ENCODE peak calls at places on chromosomes 3 and 15, in four cellular contexts. V, E, C and X are unnamed samples.
A peak's percentile ranks its signal among the peaks of the same experiment; 100 is the strongest.

GRCh38 chr15:77099741-77100463 is 29.0 kb upstream of the TSPAN3 start:
- DNase-seq in E (no peak), C (no peak), V (no peak), X (no peak)

GRCh38 chr3:25547103-25547502 is 117.6 kb downstream of the TOP2B start:
- DNase-seq in V (no peak), E (no peak), C (no peak), X (no peak)

GRCh38 chr3:125591116-125591755 is 4.1 kb downstream of the OSBPL11 start:
- DNase-seq in V (peak; percentile 16), C (no peak), E (no peak), X (no peak)

GRCh38 chr15:74620636-74621545 is 5.3 kb downstream of the CLK3 start:
- DNase-seq in V (peak; percentile 73), C (peak; percentile 83), E (no peak), X (no peak)

GRCh38 chr3:117903226-117903625 is 1131.4 kb downstream of the IGSF11 start:
- DNase-seq in V (no peak), C (no peak), E (no peak), X (no peak)

GRCh38 chr15:57135800-57136199 is 217.4 kb downstream of the TCF12 start:
- DNase-seq in C (no peak), E (no peak), V (no peak), X (no peak)

GRCh38 chr3:171257251-171258179 is 202.7 kb downstream of the TNIK start:
- DNase-seq in V (no peak), C (no peak), E (no peak), X (no peak)

GRCh38 chr3:151795276-151795675 is 18.6 kb upstream of the AADAC start:
- DNase-seq in E (no peak), V (peak; percentile 85), C (peak; percentile 64), X (no peak)

GRCh38 chr15:90291679-90292356 is 26.3 kb downstream of the NGRN start:
- DNase-seq in V (no peak), C (peak; percentile 56), E (no peak), X (no peak)

GRCh38 chr3:154018100-154018696 is 103.0 kb upstream of the ARHGEF26 start:
- DNase-seq in V (peak; percentile 43), E (no peak), C (peak; percentile 15), X (no peak)

GRCh38 chr3:25156526-25157075 is 271.5 kb upstream of the RARB start:
- DNase-seq in E (no peak), V (peak; percentile 80), C (peak; percentile 3), X (no peak)

GRCh38 chr3:184656430-184656990 is 55.4 kb downstream of the MAGEF1 start:
- DNase-seq in V (no peak), C (no peak), E (no peak), X (no peak)

GRCh38 chr3:56923546-56924224 is 121.9 kb upstream of the ARHGEF3 start:
- DNase-seq in E (no peak), C (peak; percentile 38), V (peak; percentile 81), X (no peak)

GRCh38 chr3:46070458-46071136 is 43.3 kb upstream of the XCR1 start:
- DNase-seq in E (no peak), V (no peak), C (no peak), X (no peak)

GRCh38 chr3:71581451-71581980 is 2.0 kb downstream of the FOXP1 start:
- DNase-seq in E (no peak), V (peak; percentile 55), C (no peak), X (no peak)

GRCh38 chr3:14949126-14949525 is 1.7 kb downstream of the NR2C2 start:
- DNase-seq in E (no peak), C (no peak), V (no peak), X (no peak)

GRCh38 chr3:174016186-174016585 is 618.6 kb downstream of the NLGN1 start:
- DNase-seq in V (peak; percentile 39), E (no peak), C (no peak), X (no peak)

GRCh38 chr3:122245513-122246174 is 62.2 kb downstream of the CASR start:
- DNase-seq in E (no peak), C (peak; percentile 12), V (peak; percentile 27), X (no peak)

GRCh38 chr15:72342385-72342784 is 22.4 kb upstream of the CELF6 start:
- DNase-seq in E (no peak), V (peak; percentile 27), C (no peak), X (no peak)

GRCh38 chr15:67998599-67999122 is 55.5 kb upstream of the PIAS1 start:
- DNase-seq in E (no peak), C (peak; percentile 80), V (peak; percentile 63), X (no peak)

GRCh38 chr15:61835029-61835428 is 225.2 kb downstream of the VPS13C start:
- DNase-seq in E (no peak), V (no peak), C (no peak), X (no peak)

GRCh38 chr3:69084326-69084667 is 440 bp upstream of the ARL6IP5 start:
- DNase-seq in C (peak; percentile 39), V (peak; percentile 79), E (no peak), X (no peak)

GRCh38 chr15:80572337-80572736 is 122.8 kb upstream of the ABHD17C start:
- DNase-seq in C (no peak), E (no peak), V (no peak), X (no peak)
- TF ChIP-seq CTCF in C (no peak), E (no peak), V (no peak), X (no peak)

GRCh38 chr15:64519897-64520296 is 59.5 kb downstream of the ZNF609 start:
- DNase-seq in V (no peak), E (no peak), C (no peak), X (no peak)
- TF ChIP-seq CTCF in V (peak; percentile 18), E (no peak), C (no peak), X (no peak)

DNA sequence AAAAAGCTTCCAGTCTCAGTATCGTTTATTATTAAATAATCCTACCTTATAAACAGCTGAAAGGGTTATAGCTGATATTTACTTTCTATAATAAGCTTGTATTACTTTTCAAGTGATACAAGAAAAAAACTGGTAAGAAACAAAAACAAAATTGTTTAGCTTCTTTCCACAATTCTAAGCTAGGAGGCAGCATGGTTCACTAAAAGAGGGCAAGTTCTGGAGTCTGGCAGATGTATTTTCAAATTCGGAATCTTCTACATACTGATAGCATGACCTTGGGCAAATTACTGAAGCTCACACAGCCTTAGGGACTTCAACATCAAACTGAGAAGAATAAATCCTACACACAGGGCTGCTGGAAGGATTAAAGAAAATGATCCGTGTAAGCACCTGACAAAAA is 15.4 kb downstream of the C15orf62 start:
- DNase-seq in V (no peak), E (no peak), C (no peak), X (no peak)
- TF ChIP-seq CTCF in V (no peak), E (no peak), C (no peak), X (no peak)

GRCh38 chr3:3089017-3089416 is 21.2 kb downstream of the IL5RA start:
- DNase-seq in V (no peak), E (no peak), C (no peak), X (no peak)
- TF ChIP-seq CTCF in V (no peak), E (no peak), C (no peak), X (no peak)

DNA sequence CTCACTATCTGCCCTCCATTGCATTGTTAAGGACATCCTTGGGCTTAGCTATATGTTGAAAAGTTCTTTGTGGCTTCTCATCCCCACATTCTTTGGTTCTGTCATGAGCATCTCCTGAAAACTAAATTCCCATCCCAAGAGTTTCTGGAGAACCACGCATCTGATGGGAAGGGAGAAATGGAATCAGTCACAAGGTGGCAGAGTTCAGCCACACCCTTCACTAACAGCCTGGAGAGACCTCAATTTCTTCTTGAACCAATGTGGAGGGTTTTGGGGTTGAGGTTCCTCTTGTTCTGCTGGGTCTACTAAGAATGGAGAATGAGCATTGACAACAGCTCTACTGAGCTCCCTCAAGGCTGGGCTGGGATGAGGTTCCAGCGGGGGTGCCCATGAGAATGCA is 15.6 kb upstream of the MAGEL2 start:
- DNase-seq in C (no peak), E (no peak), V (no peak), X (no peak)
- TF ChIP-seq CTCF in C (no peak), E (no peak), V (no peak), X (no peak)

GRCh38 chr3:40456940-40457823 is at the start of gene RPL14:
- DNase-seq in V (peak; percentile 98), E (peak; percentile 72), C (peak; percentile 88), X (peak; percentile 89)
- TF ChIP-seq CTCF in V (no peak), E (no peak), C (no peak), X (no peak)

DNA sequence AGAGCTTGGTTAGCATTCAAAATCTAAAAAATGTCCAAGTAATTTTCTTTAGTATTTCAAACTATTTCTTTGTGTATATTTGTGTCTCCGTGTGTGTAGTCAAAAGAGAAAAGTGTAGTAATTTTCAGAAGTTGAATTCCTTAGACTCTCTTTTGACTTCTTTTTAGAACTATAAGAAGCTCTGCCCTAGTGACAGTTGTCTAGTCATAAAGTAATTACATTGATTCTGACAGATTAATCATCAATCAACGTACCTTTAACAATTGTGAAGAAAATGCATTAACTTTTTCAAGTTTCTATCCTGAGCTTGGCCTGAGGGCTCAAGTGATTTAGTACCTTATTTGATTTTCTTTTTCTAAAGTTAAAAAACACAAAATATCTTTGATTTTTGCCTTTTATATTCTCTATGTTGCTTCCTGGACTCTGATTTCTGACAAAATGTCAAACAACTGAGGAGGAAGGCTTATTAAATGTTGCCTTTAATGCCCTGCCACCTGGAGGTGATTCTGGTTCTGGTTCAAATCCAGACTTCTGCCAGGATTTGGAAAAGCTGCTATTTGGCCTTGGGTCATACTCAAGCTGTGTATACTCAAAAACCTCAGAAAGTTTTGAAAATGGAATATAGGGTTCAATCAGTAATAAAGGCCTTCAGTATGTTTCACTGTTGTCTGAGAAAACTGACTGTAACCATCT is 653.6 kb downstream of the NSUN3 start:
- DNase-seq in E (no peak), V (no peak), C (no peak), X (no peak)
- TF ChIP-seq CTCF in E (no peak), V (no peak), C (no peak), X (no peak)